ENCODE peak calls at places on chromosomes 3 and 15, in ten cellular contexts. Z, S, C, N, Y, T, W, R, E and M are unnamed samples.

GRCh38 chr3:152583913-152584312 is 251.0 kb upstream of the P2RY1 start:
- DNase-seq in Z (no peak), S (no peak), C (no peak), N (no peak), Y (no peak), T (no peak), W (no peak), R (no peak), E (no peak), M (no peak)

GRCh38 chr3:163785693-163786092 is 1292.6 kb downstream of the SI start:
- DNase-seq in Z (no peak), S (peak), C (no peak), N (no peak), Y (peak), T (no peak), W (peak), R (peak), E (no peak), M (no peak)

GRCh38 chr3:32432711-32433530 is 41.3 kb downstream of the CMTM7 start:
- DNase-seq in Z (no peak), S (no peak), C (no peak), N (no peak), Y (no peak), T (no peak), W (no peak), R (no peak), E (peak), M (no peak)

GRCh38 chr3:184874709-184875644 is 63.0 kb downstream of the VPS8 start:
- DNase-seq in Z (no peak), S (no peak), C (no peak), N (no peak), Y (peak), T (no peak), W (peak), R (peak), E (peak), M (no peak)

GRCh38 chr3:122021811-122022401 is at the start of gene ILDR1:
- DNase-seq in Z (no peak), S (peak), C (no peak), N (peak), Y (no peak), T (no peak), W (peak), R (no peak), E (peak), M (no peak)

GRCh38 chr15:25248583-25249235 is 190.1 kb downstream of the UBE3A start:
- DNase-seq in Z (no peak), S (peak), C (no peak), N (peak), Y (no peak), T (peak), W (no peak), R (no peak), E (no peak), M (no peak)

GRCh38 chr3:54191220-54191619 is 68.9 kb downstream of the CACNA2D3 start:
- DNase-seq in Z (no peak), S (no peak), C (no peak), N (no peak), Y (no peak), T (no peak), W (no peak), R (no peak), E (no peak), M (no peak)

GRCh38 chr3:32296251-32297204 is 58.0 kb downstream of the CMTM8 start:
- DNase-seq in Z (peak), S (peak), C (peak), N (peak), Y (peak), T (peak), W (peak), R (peak), E (peak), M (peak)

GRCh38 chr15:35680951-35681350 is 135.0 kb upstream of the DPH6 start:
- DNase-seq in Z (no peak), S (no peak), C (no peak), N (no peak), Y (no peak), T (no peak), W (no peak), R (no peak), E (no peak), M (no peak)

GRCh38 chr3:122295286-122295685 is 29.8 kb upstream of the CSTA start:
- DNase-seq in Z (no peak), S (no peak), C (no peak), N (no peak), Y (no peak), T (no peak), W (no peak), R (no peak), E (no peak), M (no peak)

GRCh38 chr3:161348791-161349400 is 22.4 kb downstream of the SPTSSB start:
- DNase-seq in Z (no peak), S (no peak), C (no peak), N (no peak), Y (no peak), T (no peak), W (no peak), R (no peak), E (no peak), M (no peak)

GRCh38 chr3:52289747-52290595 is 2.3 kb downstream of the GLYCTK start:
- DNase-seq in Z (no peak), S (no peak), C (no peak), N (peak), Y (no peak), T (peak), W (no peak), R (no peak), E (peak), M (no peak)
- H3K27ac ChIP-seq in Z (no peak), S (no peak), C (no peak), N (no peak), Y (no peak), T (no peak), W (no peak), R (no peak), E (peak), M (no peak)

GRCh38 chr15:52714968-52715367 is 35.8 kb upstream of the ATOSA start:
- DNase-seq in Z (no peak), S (no peak), C (no peak), N (peak), Y (no peak), T (no peak), W (no peak), R (no peak), E (no peak), M (no peak)

GRCh38 chr15:52710710-52711107 is 31.5 kb upstream of the ATOSA start:
- DNase-seq in Z (no peak), S (no peak), C (no peak), N (no peak), Y (no peak), T (no peak), W (no peak), R (no peak), E (no peak), M (no peak)

GRCh38 chr15:52706091-52706490 is 26.9 kb upstream of the ATOSA start:
- DNase-seq in Z (no peak), S (no peak), C (no peak), N (no peak), Y (no peak), T (no peak), W (no peak), R (no peak), E (no peak), M (no peak)

GRCh38 chr15:52710050-52710709 is 31.0 kb upstream of the ATOSA start:
- DNase-seq in Z (no peak), S (peak), C (no peak), N (no peak), Y (no peak), T (no peak), W (no peak), R (no peak), E (no peak), M (no peak)

DNA sequence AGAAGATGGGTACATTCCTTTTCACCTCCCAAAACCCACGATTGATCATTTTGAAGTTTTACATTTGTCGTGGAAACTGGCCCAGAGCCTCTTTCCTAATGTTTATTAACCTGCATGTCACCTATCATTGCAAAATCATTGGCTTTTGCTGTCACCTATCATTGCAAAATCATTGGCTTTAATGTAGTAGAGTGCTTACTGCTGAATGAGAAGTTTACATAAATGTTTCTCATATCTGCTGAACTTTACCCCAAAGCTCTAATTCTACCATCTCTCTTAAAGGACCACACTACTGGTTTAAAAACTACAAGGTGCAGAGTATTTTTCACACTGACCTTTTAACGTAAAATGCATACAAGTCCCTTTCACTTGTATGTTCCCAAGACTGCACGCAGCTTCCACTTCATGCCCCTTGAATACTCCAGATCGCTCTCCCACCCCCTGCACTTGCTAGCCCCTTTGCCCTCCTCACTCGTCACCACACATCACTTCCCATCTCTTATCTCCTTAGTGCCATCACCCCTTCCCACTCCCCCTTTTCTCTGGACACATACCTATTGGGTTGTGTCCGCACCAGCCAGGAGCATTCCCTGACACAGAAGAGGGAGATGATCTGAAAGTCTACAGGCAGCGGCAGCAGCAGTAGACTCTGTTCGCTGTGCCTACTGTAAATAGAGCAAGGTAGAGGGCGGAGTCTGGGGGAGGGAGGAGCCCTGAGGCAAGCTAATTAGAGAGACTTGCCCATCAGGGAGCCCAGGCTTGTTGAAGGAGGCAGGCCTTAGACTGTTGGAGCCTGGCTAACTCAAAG is 30.2 kb upstream of the ATOSA start:
- DNase-seq in Z (no peak), S (peak), C (no peak), N (no peak), Y (peak), T (no peak), W (peak), R (no peak), E (peak), M (no peak)
- H3K27ac ChIP-seq in Z (no peak), S (no peak), C (no peak), N (no peak), Y (no peak), T (no peak), W (no peak), R (no peak), E (peak), M (no peak)

DNA sequence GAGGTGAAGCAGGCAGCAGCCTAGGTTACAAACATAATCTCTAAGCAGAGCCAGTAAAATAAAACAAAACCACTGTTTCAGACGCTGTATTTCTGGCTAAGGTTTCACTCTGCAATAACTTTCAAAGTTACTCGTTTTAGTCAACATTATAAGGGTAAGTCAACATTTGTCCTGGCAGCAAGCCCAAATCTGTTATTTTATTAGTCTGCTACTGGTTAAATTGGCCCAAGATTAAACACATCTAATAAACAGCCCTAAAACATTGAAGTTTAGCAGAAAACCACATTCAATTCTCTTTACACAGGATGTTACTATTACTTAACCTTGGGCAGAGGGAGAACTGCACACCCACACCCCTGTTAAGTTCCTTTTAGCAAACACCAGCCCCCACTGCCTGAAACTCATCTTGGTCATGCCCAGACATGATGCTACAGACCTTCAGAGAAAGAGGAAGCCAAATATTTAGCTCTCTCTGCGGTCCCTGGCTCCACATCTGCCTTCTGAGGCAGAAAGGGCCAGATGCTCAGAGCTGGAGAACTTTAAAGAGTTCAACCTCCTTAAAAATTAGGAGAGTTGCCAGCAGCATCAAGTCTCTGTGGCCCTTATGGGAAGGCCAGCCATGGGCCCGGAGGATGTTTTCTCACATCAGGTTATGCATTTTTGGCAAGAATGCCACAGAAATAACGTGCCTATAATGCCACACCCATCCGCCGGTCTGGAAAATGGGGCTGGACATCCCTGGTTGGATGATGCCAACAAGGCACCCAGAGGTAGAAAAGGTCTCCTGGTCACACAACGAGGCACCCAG is 17.9 kb downstream of the ARHGEF3 start:
- DNase-seq in Z (no peak), S (no peak), C (peak), N (peak), Y (no peak), T (peak), W (no peak), R (peak), E (peak), M (no peak)
- H3K27ac ChIP-seq in Z (peak), S (no peak), C (peak), N (peak), Y (no peak), T (no peak), W (no peak), R (peak), E (peak), M (peak)

GRCh38 chr15:55942332-55942731 is 51.1 kb downstream of the NEDD4 start:
- DNase-seq in Z (no peak), S (no peak), C (no peak), N (no peak), Y (no peak), T (no peak), W (no peak), R (no peak), E (no peak), M (no peak)

DNA sequence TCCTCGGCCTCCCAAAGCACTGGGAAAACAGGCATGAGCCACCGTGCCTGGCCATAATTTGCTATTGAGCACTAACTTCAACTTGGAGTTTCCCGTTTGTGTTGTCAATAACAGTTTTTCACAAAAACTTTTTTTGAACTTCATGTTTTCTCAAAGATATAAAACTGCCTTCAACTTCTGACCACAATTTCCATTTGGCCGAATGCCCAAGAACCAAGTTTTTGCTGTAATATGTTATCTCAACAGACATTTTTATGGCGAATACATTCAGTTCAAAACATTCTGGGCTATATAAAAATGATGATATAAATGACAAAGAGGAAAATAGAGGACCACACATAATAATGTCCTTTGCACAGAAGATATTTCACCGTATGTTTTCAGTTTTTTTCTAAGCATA is 56.4 kb downstream of the NEDD4 start:
- DNase-seq in Z (no peak), S (no peak), C (no peak), N (no peak), Y (no peak), T (no peak), W (no peak), R (no peak), E (no peak), M (no peak)
- H3K27ac ChIP-seq in Z (no peak), S (no peak), C (no peak), N (no peak), Y (no peak), T (no peak), W (no peak), R (no peak), E (no peak), M (no peak)